ENCODE peak calls at places on chromosomes 12 and 14, in seven cellular contexts. J is H9; M is T-helper 17 cell; T is effector CD4-positive, alpha-beta T cell; I is activated CD4-positive, alpha-beta T cell treated with anti-CD3 and anti-CD28 coated beads, Interleukin-2, amount 50 U/mL, for 1 hour; Q is aorta; Z is fibroblast of villous mesenchyme. O is an unnamed sample.

GRCh38 chr12:5945071-5946008 is at the start of gene ANO2:
- DNase-seq in Q (no peak), M (no peak), J (peak), Z (no peak), T (no peak), I (no peak), O (no peak)

GRCh38 chr14:68363401-68363800 is 429.5 kb downstream of the ZFP36L1 start:
- DNase-seq in M (no peak), J (no peak), T (no peak), Z (no peak), I (no peak), Q (no peak), O (no peak)

GRCh38 chr12:6376965-6377666 is 1.8 kb upstream of the SCNN1A start:
- DNase-seq in J (no peak), Q (peak), M (no peak), I (no peak), T (no peak), Z (no peak), O (no peak)

GRCh38 chr12:89678225-89678624 is 30.4 kb downstream of the ATP2B1 start:
- DNase-seq in T (no peak), Q (no peak), M (no peak), J (no peak), I (no peak), Z (no peak), O (no peak)

GRCh38 chr14:22432348-22432976 is 156.6 kb downstream of the DAD1 start:
- DNase-seq in Q (peak), M (no peak), J (no peak), I (no peak), Z (peak), T (no peak), O (no peak)

GRCh38 chr12:56021882-56022497 is 1.1 kb downstream of the IKZF4 start:
- DNase-seq in Z (no peak), M (no peak), Q (no peak), J (no peak), I (no peak), T (no peak), O (no peak)

GRCh38 chr12:27081668-27082091 is 698 bp downstream of the C12orf71 start:
- DNase-seq in J (peak), M (no peak), Q (no peak), Z (peak), I (no peak), T (no peak), O (no peak)

GRCh38 chr14:64845878-64846277 is 33.8 kb downstream of the SPTB start:
- DNase-seq in I (no peak), M (no peak), Z (peak), Q (no peak), J (no peak), T (no peak), O (no peak)

GRCh38 chr14:24911324-24912095 is 138.4 kb downstream of the STXBP6 start:
- DNase-seq in J (no peak), T (no peak), Z (peak), M (no peak), I (no peak), Q (no peak), O (no peak)

GRCh38 chr12:54935235-54935951 is 49.2 kb downstream of the TESPA1 start:
- DNase-seq in Z (peak), J (no peak), T (no peak), M (no peak), Q (no peak), I (peak), O (peak)

GRCh38 chr12:24113701-24114100 is 164.2 kb upstream of the SOX5 start:
- DNase-seq in Z (no peak), T (no peak), Q (no peak), M (no peak), I (no peak), J (no peak), O (no peak)

GRCh38 chr12:9648701-9649531 is 20.6 kb upstream of the CLEC2D start:
- DNase-seq in Q (no peak), Z (peak), T (no peak), J (no peak), M (no peak), I (no peak), O (no peak)

GRCh38 chr14:61077437-61077836 is 96.4 kb downstream of the SLC38A6 start:
- DNase-seq in J (no peak), T (no peak), Q (no peak), M (no peak), Z (no peak), I (no peak), O (no peak)

GRCh38 chr14:103594265-103594664 is 31.5 kb downstream of the COA8 start:
- DNase-seq in Q (no peak), I (no peak), M (no peak), Z (peak), T (no peak), J (peak), O (no peak)

GRCh38 chr12:50314629-50315312 is 31.5 kb upstream of the LIMA1 start:
- DNase-seq in M (no peak), Z (peak), I (no peak), Q (no peak), J (no peak), T (no peak), O (no peak)

GRCh38 chr14:46063872-46064271 is 587.7 kb downstream of the RPL10L start:
- DNase-seq in Z (no peak), Q (no peak), M (no peak), I (no peak), T (no peak), J (peak), O (no peak)

GRCh38 chr12:123063535-123063934 is 83.1 kb downstream of the ARL6IP4 start:
- DNase-seq in I (no peak), J (peak), Z (peak), T (no peak), Q (no peak), M (no peak), O (no peak)

GRCh38 chr14:88388741-88389282 is 3.4 kb downstream of the SPATA7 start:
- DNase-seq in M (no peak), I (no peak), J (no peak), Q (no peak), T (no peak), Z (no peak), O (no peak)

GRCh38 chr12:116916714-116917114 is 6.0 kb downstream of the FBXW8 start:
- DNase-seq in I (peak), J (no peak), Z (peak), T (no peak), M (no peak), Q (no peak), O (peak)

GRCh38 chr14:69395929-69396328 is 2.2 kb downstream of the ERH start:
- DNase-seq in I (no peak), Z (no peak), J (no peak), Q (no peak), T (no peak), M (no peak), O (no peak)

GRCh38 chr12:82517027-82517426 is 158.7 kb downstream of the METTL25 start:
- DNase-seq in Q (no peak), I (no peak), T (no peak), Z (no peak), J (peak), M (no peak), O (no peak)

GRCh38 chr12:88836156-88836555 is 255.9 kb upstream of the KITLG start:
- DNase-seq in J (no peak), M (no peak), I (no peak), T (no peak), Q (no peak), Z (no peak), O (no peak)

GRCh38 chr14:101028971-101029667 is 125.6 kb upstream of the RTL1 start:
- DNase-seq in Z (no peak), T (no peak), J (no peak), I (no peak), M (no peak), Q (no peak), O (no peak)

GRCh38 chr14:93533437-93533836 is 102.7 kb downstream of the UNC79 start:
- DNase-seq in T (no peak), M (no peak), Z (no peak), I (no peak), J (no peak), Q (no peak), O (no peak)

GRCh38 chr12:90015228-90015627 is 306.6 kb upstream of the ATP2B1 start:
- DNase-seq in Z (no peak), Q (no peak), I (no peak), J (no peak), T (no peak), M (no peak), O (no peak)

GRCh38 chr14:105472496-105472991 is 2.1 kb upstream of the CRIP2 start:
- DNase-seq in J (no peak), T (no peak), Z (no peak), Q (peak), I (no peak), M (no peak), O (no peak)

GRCh38 chr12:99367181-99367580 is 280.4 kb upstream of the GARIN6 start:
- DNase-seq in Q (no peak), Z (no peak), M (no peak), I (no peak), J (no peak), T (no peak), O (no peak)

GRCh38 chr14:68146812-68147211 is 327.2 kb downstream of the RAD51B start:
- DNase-seq in J (no peak), T (no peak), I (no peak), M (no peak), Q (no peak), Z (peak), O (no peak)

GRCh38 chr14:90489306-90489705 is 92.5 kb downstream of the CALM1 start:
- DNase-seq in Q (no peak), M (no peak), I (no peak), Z (no peak), J (no peak), T (no peak), O (no peak)

GRCh38 chr12:3061129-3061857 is 15.9 kb upstream of the TSPAN9 start:
- DNase-seq in Z (peak), I (no peak), Q (no peak), J (no peak), M (no peak), T (no peak), O (no peak)

GRCh38 chr12:57096748-57097553 is 8.0 kb downstream of the NAB2 start:
- DNase-seq in Z (no peak), I (no peak), M (no peak), T (no peak), J (no peak), Q (no peak), O (no peak)

GRCh38 chr14:24056800-24057184 is 5.0 kb downstream of the CARMIL3 start:
- DNase-seq in M (no peak), Z (no peak), T (no peak), Q (no peak), I (no peak), J (no peak), O (no peak)

GRCh38 chr12:98532687-98533304 is 17.4 kb downstream of the TMPO start:
- DNase-seq in T (peak), M (no peak), I (no peak), Z (peak), Q (no peak), J (no peak), O (no peak)

GRCh38 chr12:131388164-131388795 is 322.6 kb upstream of the SFSWAP start:
- DNase-seq in Z (no peak), J (no peak), T (no peak), M (no peak), I (no peak), Q (no peak), O (no peak)

O was measured in T-helper 22 cell.